ENCODE peak calls at places on chromosomes 11 and 22, in ten cellular contexts. K, I, H, A, M, E, L, D, S and U are unnamed samples.

GRCh38 chr11:62811659-62812058 is 6.4 kb upstream of the NXF1 start:
- DNase-seq in K (no peak), I (no peak), H (no peak), A (no peak), M (no peak), E (no peak), L (no peak), D (no peak), S (no peak), U (no peak)

GRCh38 chr22:22571862-22572261 is 12.8 kb upstream of the PRAME start:
- DNase-seq in K (no peak), I (no peak), H (no peak), A (no peak), M (no peak), E (no peak), L (no peak), D (no peak), S (no peak), U (no peak)

GRCh38 chr11:130806746-130807145 is 109.5 kb downstream of the SNX19 start:
- DNase-seq in K (no peak), I (no peak), H (no peak), A (no peak), M (no peak), E (no peak), L (no peak), D (no peak), S (no peak), U (no peak)

GRCh38 chr11:1619449-1619848 is 2.5 kb downstream of the KRTAP5-4 start:
- DNase-seq in K (no peak), I (no peak), H (peak; percentile 23), A (peak; percentile 45), M (peak; percentile 64), E (peak; percentile 34), L (peak; percentile 27), D (peak; percentile 41), S (no peak), U (no peak)

GRCh38 chr11:117644403-117645155 is 152.4 kb downstream of the DSCAML1 start:
- DNase-seq in K (no peak), I (no peak), H (no peak), A (no peak), M (no peak), E (no peak), L (no peak), D (no peak), S (no peak), U (no peak)

GRCh38 chr11:19537803-19538453 is 174.7 kb upstream of the NAV2 start:
- DNase-seq in K (no peak), I (no peak), H (no peak), A (no peak), M (no peak), E (no peak), L (no peak), D (no peak), S (no peak), U (no peak)

GRCh38 chr11:4181780-4182721 is 87.5 kb downstream of the RRM1 start:
- DNase-seq in K (peak; percentile 67), I (peak; percentile 25), H (peak; percentile 68), A (no peak), M (peak; percentile 88), E (peak; percentile 80), L (peak; percentile 68), D (peak; percentile 66), S (no peak), U (no peak)

GRCh38 chr11:100624346-100624745 is 62.7 kb upstream of the ARHGAP42 start:
- DNase-seq in K (no peak), I (no peak), H (peak; percentile 27), A (no peak), M (no peak), E (no peak), L (peak; percentile 25), D (no peak), S (no peak), U (no peak)

GRCh38 chr11:36249271-36249670 is 40.0 kb downstream of the COMMD9 start:
- DNase-seq in K (no peak), I (peak; percentile 74), H (peak; percentile 87), A (no peak), M (no peak), E (peak; percentile 91), L (peak; percentile 90), D (peak; percentile 95), S (no peak), U (no peak)

GRCh38 chr11:129695543-129696308 is 119.9 kb upstream of the TMEM45B start:
- DNase-seq in K (peak; percentile 55), I (no peak), H (peak; percentile 37), A (peak; percentile 44), M (peak; percentile 89), E (peak; percentile 53), L (peak; percentile 35), D (peak; percentile 25), S (peak; percentile 46), U (peak; percentile 38)

GRCh38 chr11:821513-822371 is 3.0 kb downstream of the PNPLA2 start:
- DNase-seq in K (no peak), I (no peak), H (no peak), A (no peak), M (no peak), E (no peak), L (no peak), D (no peak), S (no peak), U (no peak)

GRCh38 chr11:22787565-22788162 is 41.9 kb downstream of the SVIP start:
- DNase-seq in K (peak; percentile 11), I (peak; percentile 2), H (peak; percentile 73), A (peak; percentile 10), M (no peak), E (peak; percentile 72), L (peak; percentile 50), D (peak; percentile 33), S (no peak), U (no peak)

GRCh38 chr11:130213143-130213978 is 53.8 kb downstream of the ST14 start:
- DNase-seq in K (peak; percentile 68), I (peak; percentile 3), H (peak; percentile 30), A (peak; percentile 54), M (peak; percentile 92), E (peak; percentile 60), L (peak; percentile 37), D (peak; percentile 35), S (peak; percentile 62), U (peak; percentile 49)

GRCh38 chr11:135008001-135008405 is 596.0 kb upstream of the B3GAT1 start:
- DNase-seq in K (no peak), I (no peak), H (no peak), A (no peak), M (no peak), E (no peak), L (no peak), D (no peak), S (no peak), U (no peak)

GRCh38 chr11:73321342-73322110 is 13.4 kb downstream of the ARHGEF17 start:
- DNase-seq in K (no peak), I (no peak), H (peak; percentile 66), A (no peak), M (no peak), E (peak; percentile 61), L (peak; percentile 91), D (peak; percentile 93), S (no peak), U (no peak)

GRCh38 chr11:1812801-1813200 is 22.0 kb upstream of the SYT8 start:
- DNase-seq in K (no peak), I (no peak), H (no peak), A (no peak), M (no peak), E (no peak), L (no peak), D (no peak), S (no peak), U (no peak)

GRCh38 chr11:121930004-121930965 is 185.7 kb downstream of the BLID start:
- DNase-seq in K (no peak), I (no peak), H (peak; percentile 12), A (no peak), M (no peak), E (peak; percentile 47), L (peak; percentile 32), D (no peak), S (no peak), U (no peak)

GRCh38 chr22:20494978-20495860 is at the start of gene KLHL22:
- DNase-seq in K (no peak), I (no peak), H (peak; percentile 37), A (no peak), M (peak; percentile 90), E (peak; percentile 64), L (peak; percentile 50), D (peak; percentile 41), S (no peak), U (no peak)

GRCh38 chr11:21398195-21398594 is 728.8 kb downstream of the NELL1 start:
- DNase-seq in K (no peak), I (no peak), H (no peak), A (no peak), M (no peak), E (no peak), L (no peak), D (no peak), S (no peak), U (no peak)

GRCh38 chr11:1946812-1947480 is at the start of gene MRPL23:
- DNase-seq in K (no peak), I (no peak), H (no peak), A (no peak), M (no peak), E (no peak), L (no peak), D (no peak), S (no peak), U (no peak)

GRCh38 chr11:14414470-14415461 is 55.8 kb upstream of the RRAS2 start:
- DNase-seq in K (no peak), I (no peak), H (peak; percentile 30), A (peak; percentile 71), M (no peak), E (peak; percentile 49), L (peak; percentile 44), D (peak; percentile 68), S (peak; percentile 39), U (peak; percentile 7)

GRCh38 chr11:114291381-114291780 is 4.8 kb upstream of the NNMT start:
- DNase-seq in K (no peak), I (no peak), H (peak; percentile 96), A (no peak), M (no peak), E (peak; percentile 83), L (peak; percentile 37), D (peak; percentile 41), S (no peak), U (no peak)

GRCh38 chr22:24097961-24098391 is 83.3 kb upstream of the SUSD2 start:
- DNase-seq in K (no peak), I (no peak), H (no peak), A (no peak), M (peak; percentile 83), E (no peak), L (no peak), D (no peak), S (no peak), U (no peak)

GRCh38 chr11:2399488-2400068 is 972 bp upstream of the TSSC4 start:
- DNase-seq in K (no peak), I (no peak), H (no peak), A (no peak), M (no peak), E (peak; percentile 64), L (no peak), D (no peak), S (peak; percentile 21), U (no peak)